ENCODE peak calls at places on chromosomes 3 and 15, in seven cellular contexts. X, V, Y, Q, G, H and U are unnamed samples.

GRCh38 chr3:55655544-55655943 is 168.4 kb upstream of the WNT5A start:
- DNase-seq in Y (no peak), X (no peak), Q (no peak), G (no peak), H (no peak), V (no peak), U (peak; percentile 36)

GRCh38 chr3:141271279-141272033 is 39.8 kb downstream of the PXYLP1 start:
- DNase-seq in Y (no peak), X (no peak), G (no peak), V (no peak), Q (no peak), H (no peak), U (no peak)

GRCh38 chr3:119978554-119979208 is 115.6 kb downstream of the GSK3B start:
- DNase-seq in H (no peak), G (no peak), X (no peak), Q (no peak), V (no peak), Y (no peak), U (no peak)

GRCh38 chr3:194065119-194065392 is 70.9 kb upstream of the HES1 start:
- DNase-seq in V (no peak), H (no peak), Q (no peak), G (no peak), Y (no peak), X (no peak), U (no peak)

GRCh38 chr3:106213954-106214353 is 345.1 kb upstream of the CBLB start:
- DNase-seq in G (no peak), H (no peak), Q (no peak), Y (no peak), V (no peak), X (no peak), U (no peak)

GRCh38 chr3:149970716-149971402 is at the start of gene PFN2:
- DNase-seq in V (peak; percentile 56), Y (peak; percentile 68), X (peak; percentile 88), H (peak; percentile 75), Q (no peak), G (peak; percentile 46), U (peak; percentile 39)

GRCh38 chr3:124935264-124935663 is 713 bp upstream of the MUC13 start:
- DNase-seq in G (no peak), Y (no peak), X (no peak), Q (no peak), V (no peak), H (no peak), U (no peak)

GRCh38 chr3:47542614-47543173 is 29.2 kb upstream of the ELP6 start:
- DNase-seq in G (peak; percentile 4), H (no peak), Y (peak; percentile 60), V (no peak), Q (no peak), X (peak; percentile 51), U (no peak)

GRCh38 chr3:100992086-100993033 is 861 bp downstream of the ABI3BP start:
- DNase-seq in G (no peak), Q (no peak), Y (peak; percentile 77), H (peak; percentile 69), X (peak; percentile 62), V (peak; percentile 54), U (peak; percentile 47)

GRCh38 chr3:134232146-134232545 is 18.5 kb downstream of the RYK start:
- DNase-seq in Q (no peak), H (peak; percentile 67), Y (peak; percentile 81), X (peak; percentile 47), G (no peak), V (no peak), U (peak; percentile 66)

GRCh38 chr3:56966509-56966908 is 94.0 kb upstream of the SPATA12 start:
- DNase-seq in Q (no peak), H (no peak), V (no peak), G (no peak), Y (no peak), X (no peak), U (no peak)

GRCh38 chr3:171261487-171261886 is 198.7 kb downstream of the TNIK start:
- DNase-seq in Y (no peak), V (peak; percentile 32), G (no peak), H (peak; percentile 53), X (no peak), Q (no peak), U (peak; percentile 82)

GRCh38 chr3:112807685-112808084 is 39.0 kb downstream of the CD200R1L start:
- DNase-seq in X (no peak), H (no peak), Y (no peak), G (no peak), V (no peak), Q (no peak), U (no peak)

DNA sequence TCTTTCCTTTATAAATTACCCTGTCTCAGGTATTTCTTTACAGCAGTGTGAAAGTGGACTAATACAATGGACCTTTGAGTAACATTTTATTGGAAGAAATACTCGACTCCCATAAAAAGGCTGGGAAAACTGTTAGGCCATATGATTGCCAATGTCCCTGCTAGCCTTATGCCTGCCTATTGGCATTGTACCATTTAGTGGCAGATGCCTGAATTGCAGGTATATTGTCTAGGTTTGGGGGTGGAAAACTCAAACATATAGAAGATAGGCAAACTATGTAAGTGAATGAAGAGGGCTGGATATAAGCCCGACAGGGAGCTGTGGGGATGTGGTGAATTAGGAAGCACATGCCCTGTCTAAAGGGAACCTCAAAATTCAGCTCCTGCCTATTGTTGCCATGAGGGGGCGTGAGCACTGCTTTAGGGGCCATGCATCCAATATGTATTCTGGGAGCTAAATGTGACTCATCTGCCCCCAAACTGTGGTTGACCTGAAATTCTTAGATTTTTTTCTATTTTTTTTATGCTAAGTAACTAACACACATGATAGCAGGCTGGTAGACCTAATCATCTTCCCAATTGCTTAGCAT is 65.2 kb upstream of the TRA2B start:
- DNase-seq in Y (peak; percentile 60), G (no peak), H (peak; percentile 58), X (peak; percentile 30), Q (no peak), V (no peak), U (peak; percentile 37)
- TF ChIP-seq CTCF in Y (peak; percentile 49), G (peak; percentile 45), H (peak; percentile 31), X (peak; percentile 47), Q (peak; percentile 29), V (no peak), U (peak; percentile 40)

GRCh38 chr15:85625431-85625830 is 169.3 kb downstream of the KLHL25 start:
- DNase-seq in X (no peak), H (no peak), Y (no peak), G (no peak), Q (no peak), V (no peak), U (no peak)

GRCh38 chr15:85622432-85622831 is 172.3 kb downstream of the KLHL25 start:
- DNase-seq in Y (peak; percentile 83), G (no peak), X (peak; percentile 83), H (peak; percentile 52), Q (no peak), V (no peak), U (no peak)

GRCh38 chr15:85623648-85624047 is 171.1 kb downstream of the KLHL25 start:
- DNase-seq in H (peak; percentile 64), G (no peak), V (no peak), Q (no peak), X (peak; percentile 45), Y (peak; percentile 55), U (peak; percentile 23)

GRCh38 chr15:85625856-85626255 is 168.9 kb downstream of the KLHL25 start:
- DNase-seq in V (no peak), X (peak; percentile 91), H (peak; percentile 60), Y (peak; percentile 92), G (peak; percentile 70), Q (no peak), U (peak; percentile 70)

DNA sequence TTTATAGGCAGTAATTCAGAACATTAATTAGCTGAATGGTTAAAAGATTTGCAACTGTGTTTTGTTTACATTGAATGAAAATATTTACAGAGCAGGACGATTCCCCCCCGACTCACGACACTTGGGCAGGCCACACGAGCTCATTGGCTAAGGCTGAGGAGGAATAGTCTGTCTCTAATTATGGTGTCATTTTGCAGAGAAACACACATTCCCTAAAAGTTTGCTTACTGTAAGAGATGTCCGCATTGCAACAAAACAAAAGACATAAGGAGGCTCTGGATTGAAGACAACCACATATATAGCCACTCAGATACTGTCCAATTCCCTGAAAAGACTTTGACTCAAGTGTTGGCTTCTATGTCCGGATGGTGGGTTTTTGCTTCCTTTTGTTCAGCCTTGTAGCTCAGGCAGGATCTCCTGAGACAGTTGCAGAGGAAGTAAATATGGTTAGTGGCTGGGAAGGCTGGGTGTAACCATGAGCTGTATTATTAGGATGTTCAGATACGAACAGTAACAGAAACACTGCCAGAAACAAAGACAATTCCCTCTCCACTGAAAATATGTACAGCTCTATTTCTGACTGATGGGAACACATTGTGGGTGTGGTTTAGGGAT is 170.4 kb downstream of the KLHL25 start:
- DNase-seq in Q (no peak), X (peak; percentile 61), G (no peak), Y (peak; percentile 74), H (peak; percentile 71), V (no peak), U (no peak)
- H3K4me3 ChIP-seq in Q (no peak overlapping the region), X (no peak overlapping the region), G (no peak overlapping the region), Y (no peak overlapping the region), H (no peak overlapping the region), V (no peak overlapping the region), U (no peak overlapping the region)

GRCh38 chr3:14780927-14781507 is 37.7 kb upstream of the FGD5 start:
- DNase-seq in V (peak; percentile 57), Y (peak; percentile 48), Q (no peak), H (peak; percentile 51), X (peak; percentile 49), G (no peak), U (peak; percentile 48)
- TF ChIP-seq CTCF in V (peak; percentile 43), Y (peak; percentile 66), Q (peak; percentile 67), H (peak; percentile 61), X (peak; percentile 62), G (peak; percentile 51), U (peak; percentile 70)

GRCh38 chr3:185760550-185760949 is 64.3 kb downstream of the IGF2BP2 start:
- DNase-seq in X (no peak), G (no peak), H (no peak), Q (no peak), Y (no peak), V (no peak), U (no peak)

GRCh38 chr3:185758912-185759311 is 65.9 kb downstream of the IGF2BP2 start:
- DNase-seq in G (no peak), H (no peak), X (no peak), Q (no peak), Y (no peak), V (peak; percentile 43), U (peak; percentile 54)

GRCh38 chr3:185759523-185759922 is 65.3 kb downstream of the IGF2BP2 start:
- DNase-seq in G (no peak), H (no peak), Q (no peak), Y (no peak), V (no peak), X (no peak), U (no peak)

GRCh38 chr3:185757176-185757575 is 67.7 kb downstream of the IGF2BP2 start:
- DNase-seq in V (no peak), Q (no peak), H (peak; percentile 53), Y (no peak), G (no peak), X (no peak), U (no peak)

GRCh38 chr3:185760091-185760490 is 64.8 kb downstream of the IGF2BP2 start:
- DNase-seq in Q (no peak), H (no peak), Y (no peak), G (no peak), X (peak; percentile 59), V (no peak), U (no peak)
- H3K4me3 ChIP-seq in Q (no peak overlapping the region), H (no peak overlapping the region), Y (no peak overlapping the region), G (peak overlapping the region; percentile 22), X (peak overlapping the region; percentile 47), V (no peak overlapping the region), U (no peak overlapping the region)

DNA sequence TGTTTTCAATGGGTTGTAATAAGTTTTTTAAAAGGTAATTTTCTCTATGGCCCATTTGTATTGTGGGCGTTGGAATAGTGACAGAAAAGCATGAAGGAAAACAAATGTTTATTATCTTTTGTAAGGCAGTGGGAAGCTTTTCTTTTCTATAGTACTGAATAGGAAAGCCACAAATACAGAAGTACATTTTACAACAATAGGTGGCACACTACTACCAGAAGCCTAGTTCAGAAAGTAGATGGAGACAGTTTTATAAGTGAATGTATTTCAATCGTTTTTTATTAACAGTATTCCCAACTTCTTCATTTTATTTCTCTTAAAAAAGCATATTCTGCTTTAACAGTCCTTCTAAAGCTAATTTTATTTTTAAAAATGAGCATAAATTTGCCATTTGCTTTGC is 296.7 kb downstream of the PTPRG start:
- DNase-seq in X (peak; percentile 51), Y (peak; percentile 65), G (no peak), V (no peak), Q (no peak), H (peak; percentile 60), U (peak; percentile 34)
- TF ChIP-seq CTCF in X (peak; percentile 67), Y (peak; percentile 59), G (peak; percentile 38), V (peak; percentile 34), Q (peak; percentile 41), H (peak; percentile 48), U (peak; percentile 31)